ENCODE peak calls at places on chromosomes 3 and 15, in four cellular contexts. E, S, M and Q are unnamed samples.

GRCh38 chr3:18812316-18812715 is 336.0 kb upstream of the KCNH8 start:
- DNase-seq in E (no peak), S (peak; percentile 62), M (no peak), Q (peak; percentile 88)

GRCh38 chr3:179526989-179527391 is 35.7 kb upstream of the ACTL6A start:
- DNase-seq in E (peak; percentile 54), S (peak; percentile 83), M (peak; percentile 42), Q (peak; percentile 94)

GRCh38 chr15:41957021-41957897 is 15.1 kb downstream of the EHD4 start:
- DNase-seq in E (no peak), S (no peak), M (peak; percentile 79), Q (no peak)

GRCh38 chr3:123246846-123247245 is 45.1 kb downstream of the SEC22A start:
- DNase-seq in E (no peak), S (no peak), M (no peak), Q (no peak)

GRCh38 chr3:30131171-30131570 is 475.2 kb upstream of the TGFBR2 start:
- DNase-seq in E (no peak), S (no peak), M (peak; percentile 28), Q (no peak)

GRCh38 chr15:93239993-93240392 is 151.0 kb upstream of the RGMA start:
- DNase-seq in E (no peak), S (no peak), M (no peak), Q (no peak)

GRCh38 chr3:38834110-38834509 is 18.1 kb upstream of the SCN10A start:
- DNase-seq in E (peak; percentile 78), S (peak; percentile 85), M (peak; percentile 1), Q (peak; percentile 90)

GRCh38 chr3:130517541-130517940 is 564 bp downstream of the COL6A6 start:
- DNase-seq in E (no peak), S (peak; percentile 4), M (no peak), Q (peak; percentile 1)

GRCh38 chr3:23671901-23672589 is 133.7 kb upstream of the UBE2E1 start:
- DNase-seq in E (peak; percentile 34), S (no peak), M (no peak), Q (peak; percentile 32)

GRCh38 chr15:78065284-78065872 is 12.1 kb downstream of the TBC1D2B start:
- DNase-seq in E (peak; percentile 73), S (peak; percentile 99), M (no peak), Q (peak; percentile 99)

GRCh38 chr15:78063966-78064365 is 13.5 kb downstream of the TBC1D2B start:
- DNase-seq in E (no peak), S (peak; percentile 46), M (no peak), Q (peak; percentile 45)

GRCh38 chr15:78065973-78066946 is 11.3 kb downstream of the TBC1D2B start:
- DNase-seq in E (no peak), S (no peak), M (no peak), Q (no peak)

GRCh38 chr15:78061963-78062427 is 15.5 kb downstream of the TBC1D2B start:
- DNase-seq in E (no peak), S (peak; percentile 48), M (peak; percentile 63), Q (peak; percentile 45)

GRCh38 chr15:78064544-78064943 is 13.0 kb downstream of the TBC1D2B start:
- DNase-seq in E (no peak), S (peak; percentile 73), M (no peak), Q (peak; percentile 86)
- H3K4me3 ChIP-seq in E (no peak overlapping the region), S (no peak overlapping the region), M (no peak overlapping the region), Q (no peak overlapping the region)

GRCh38 chr3:194205675-194206133 is 69.8 kb downstream of the HES1 start:
- DNase-seq in E (no peak), S (no peak), M (peak; percentile 68), Q (no peak)

GRCh38 chr3:194203482-194204035 is 67.6 kb downstream of the HES1 start:
- DNase-seq in E (no peak), S (no peak), M (no peak), Q (no peak)

GRCh38 chr3:194206375-194206774 is 70.4 kb downstream of the HES1 start:
- DNase-seq in E (no peak), S (peak; percentile 12), M (no peak), Q (peak; percentile 28)

GRCh38 chr3:194204036-194204792 is 68.3 kb downstream of the HES1 start:
- DNase-seq in E (no peak), S (no peak), M (peak; percentile 28), Q (no peak)

DNA sequence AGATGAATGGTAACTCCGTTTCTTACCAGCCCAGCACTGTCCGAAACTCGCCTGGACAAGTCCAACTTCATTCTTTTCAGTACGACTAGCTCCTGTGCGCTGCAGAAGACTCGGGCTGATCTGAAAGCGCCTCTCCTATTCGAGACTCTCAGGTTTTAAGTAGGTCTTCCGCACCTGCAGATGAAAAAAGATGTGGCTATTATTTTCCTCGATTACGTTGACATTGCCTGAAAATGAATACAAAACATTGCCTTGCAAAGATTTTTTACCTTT is 68.8 kb downstream of the HES1 start:
- DNase-seq in E (no peak), S (no peak), M (no peak), Q (no peak)
- H3K4me3 ChIP-seq in E (no peak overlapping the region), S (no peak overlapping the region), M (no peak overlapping the region), Q (no peak overlapping the region)

DNA sequence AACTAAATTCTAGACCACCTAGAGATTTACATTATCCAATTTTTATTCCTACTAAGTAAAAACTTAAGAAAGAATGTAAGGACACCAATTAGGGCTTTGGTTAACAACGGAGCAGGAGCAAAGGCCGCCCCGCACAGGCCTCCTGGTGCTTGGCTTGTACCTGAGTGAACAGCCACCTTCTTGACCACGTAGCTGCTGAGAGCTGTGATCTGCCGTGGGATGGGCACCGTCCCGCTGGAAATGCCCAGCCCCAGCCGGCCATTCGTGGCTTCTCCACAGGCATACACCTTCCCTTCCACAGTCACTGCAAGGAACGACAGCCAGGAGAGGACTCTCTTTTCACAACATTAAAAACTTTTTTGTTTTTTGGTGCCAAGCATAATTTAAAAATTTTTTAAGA is 79.6 kb upstream of the OCA2 start:
- DNase-seq in E (no peak), S (no peak), M (no peak), Q (no peak)
- H3K4me3 ChIP-seq in E (no peak overlapping the region), S (no peak overlapping the region), M (no peak overlapping the region), Q (no peak overlapping the region)

DNA sequence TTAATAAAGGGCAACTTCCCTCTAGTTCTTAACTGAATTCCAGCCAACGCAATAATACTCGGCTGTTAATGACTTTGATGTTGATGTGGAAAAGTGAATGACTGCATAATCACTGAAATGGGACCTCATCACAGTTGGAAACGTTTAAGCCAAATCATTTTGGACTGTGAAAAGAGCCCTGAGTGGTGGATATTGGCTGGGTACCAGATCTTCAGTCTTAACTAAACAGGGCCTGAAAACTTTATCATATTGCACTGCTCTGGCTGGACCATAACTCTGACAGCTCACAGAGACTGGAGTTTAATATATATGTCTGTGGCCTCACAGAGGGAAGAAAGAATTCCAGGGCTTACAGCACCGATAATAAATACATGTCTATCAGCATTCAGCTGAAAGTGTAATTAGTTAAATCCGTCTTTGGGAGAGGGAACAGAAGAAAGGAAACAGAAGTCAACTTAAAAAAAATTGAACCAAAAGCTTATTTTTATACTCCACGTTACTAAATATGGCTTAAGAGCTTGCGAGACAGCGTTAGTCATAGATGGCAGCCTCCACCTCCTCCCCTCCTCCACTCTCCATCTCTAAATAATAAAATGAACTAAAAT is 222.3 kb upstream of the CDIN1 start:
- DNase-seq in E (no peak), S (peak; percentile 68), M (no peak), Q (peak; percentile 69)
- H3K4me3 ChIP-seq in E (no peak overlapping the region), S (no peak overlapping the region), M (no peak overlapping the region), Q (no peak overlapping the region)

DNA sequence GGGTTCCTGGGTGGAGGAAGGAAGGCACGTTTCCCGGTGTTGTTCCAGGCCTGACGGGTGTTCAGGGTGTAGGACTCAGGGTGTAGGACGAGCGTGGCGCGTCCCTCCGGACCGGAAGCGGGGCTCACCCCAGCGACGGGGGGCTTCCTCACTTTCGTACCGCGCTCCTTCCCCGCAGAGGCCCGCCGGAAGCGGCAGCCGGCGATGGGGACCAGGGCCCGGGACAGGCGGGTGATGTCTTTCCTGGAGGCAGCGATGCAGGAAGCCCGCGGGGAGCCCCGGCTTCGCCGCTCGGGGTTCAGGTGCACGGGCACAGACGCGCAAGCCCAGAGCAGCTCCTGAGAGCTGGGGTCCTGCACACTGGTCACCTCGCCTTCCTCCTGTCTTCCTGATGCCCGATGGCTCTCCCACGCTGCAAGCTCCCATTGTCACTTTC is 13.4 kb downstream of the FOXL2NB start:
- DNase-seq in E (no peak), S (no peak), M (no peak), Q (no peak)
- H3K4me3 ChIP-seq in E (no peak overlapping the region), S (no peak overlapping the region), M (no peak overlapping the region), Q (no peak overlapping the region)